ENCODE peak calls at places on chromosomes 2 and 18, in eight cellular contexts. One of them, this sample, is unnamed.

GRCh38 chr2:63015389-63015788 is 35.2 kb upstream of the OTX1 start:
- DNase-seq in small intestine: no peak
- DNase-seq in OCI-LY7: no peak
- DNase-seq in hepatocyte: no peak
- DNase-seq in AG04449: no peak
- DNase-seq in transverse colon: no peak
- DNase-seq in pancreas: no peak
- DNase-seq in psoas muscle: no peak
- DNase-seq in this sample: no peak

GRCh38 chr2:236667526-236667925 is 97.9 kb downstream of the ACKR3 start:
- DNase-seq in small intestine: no peak
- DNase-seq in OCI-LY7: no peak
- DNase-seq in hepatocyte: no peak
- DNase-seq in AG04449: no peak
- DNase-seq in transverse colon: no peak
- DNase-seq in pancreas: no peak
- DNase-seq in psoas muscle: no peak
- DNase-seq in this sample: no peak

GRCh38 chr18:58109251-58109650 is 65.2 kb downstream of the NEDD4L start:
- DNase-seq in small intestine: no peak
- DNase-seq in OCI-LY7: no peak
- DNase-seq in hepatocyte: no peak
- DNase-seq in AG04449: no peak
- DNase-seq in transverse colon: no peak
- DNase-seq in pancreas: no peak
- DNase-seq in psoas muscle: no peak
- DNase-seq in this sample: no peak

GRCh38 chr2:12110074-12110473 is 363.6 kb downstream of the LPIN1 start:
- DNase-seq in small intestine: no peak
- DNase-seq in OCI-LY7: no peak
- DNase-seq in hepatocyte: no peak
- DNase-seq in AG04449: no peak
- DNase-seq in transverse colon: no peak
- DNase-seq in pancreas: no peak
- DNase-seq in psoas muscle: no peak
- DNase-seq in this sample: no peak

GRCh38 chr2:181575650-181576025 is 81.3 kb downstream of the CERKL start:
- DNase-seq in small intestine: peak; percentile 37
- DNase-seq in OCI-LY7: no peak
- DNase-seq in hepatocyte: no peak
- DNase-seq in AG04449: no peak
- DNase-seq in transverse colon: no peak
- DNase-seq in pancreas: no peak
- DNase-seq in psoas muscle: no peak
- DNase-seq in this sample: no peak

GRCh38 chr2:219027511-219028055 is 13.7 kb downstream of the CFAP65 start:
- DNase-seq in small intestine: no peak
- DNase-seq in OCI-LY7: no peak
- DNase-seq in hepatocyte: no peak
- DNase-seq in AG04449: no peak
- DNase-seq in transverse colon: no peak
- DNase-seq in pancreas: no peak
- DNase-seq in psoas muscle: no peak
- DNase-seq in this sample: no peak

GRCh38 chr18:3457261-3457724 is 7.3 kb downstream of the TGIF1 start:
- DNase-seq in small intestine: peak; percentile 42
- DNase-seq in OCI-LY7: no peak
- DNase-seq in hepatocyte: no peak
- DNase-seq in AG04449: no peak
- DNase-seq in transverse colon: peak; percentile 57
- DNase-seq in pancreas: no peak
- DNase-seq in psoas muscle: no peak
- DNase-seq in this sample: no peak

GRCh38 chr18:11245889-11246288 is 96.5 kb upstream of the PIEZO2 start:
- DNase-seq in small intestine: no peak
- DNase-seq in OCI-LY7: no peak
- DNase-seq in hepatocyte: peak; percentile 30
- DNase-seq in AG04449: no peak
- DNase-seq in transverse colon: no peak
- DNase-seq in pancreas: no peak
- DNase-seq in psoas muscle: no peak
- DNase-seq in this sample: no peak

GRCh38 chr2:114642988-114643553 is 200.6 kb downstream of the DPP10 start:
- DNase-seq in small intestine: no peak
- DNase-seq in OCI-LY7: no peak
- DNase-seq in hepatocyte: no peak
- DNase-seq in AG04449: no peak
- DNase-seq in transverse colon: no peak
- DNase-seq in pancreas: no peak
- DNase-seq in psoas muscle: no peak
- DNase-seq in this sample: no peak

GRCh38 chr2:118936936-118937335 is 5.1 kb upstream of the MARCO start:
- DNase-seq in small intestine: no peak
- DNase-seq in OCI-LY7: no peak
- DNase-seq in hepatocyte: no peak
- DNase-seq in AG04449: no peak
- DNase-seq in transverse colon: no peak
- DNase-seq in pancreas: no peak
- DNase-seq in psoas muscle: no peak
- DNase-seq in this sample: no peak

GRCh38 chr2:67039058-67039457 is 358.1 kb upstream of the ETAA1 start:
- DNase-seq in small intestine: no peak
- DNase-seq in OCI-LY7: no peak
- DNase-seq in hepatocyte: no peak
- DNase-seq in AG04449: no peak
- DNase-seq in transverse colon: no peak
- DNase-seq in pancreas: no peak
- DNase-seq in psoas muscle: no peak
- DNase-seq in this sample: no peak

GRCh38 chr2:67036446-67036845 is 360.7 kb upstream of the ETAA1 start:
- DNase-seq in small intestine: no peak
- DNase-seq in OCI-LY7: no peak
- DNase-seq in hepatocyte: no peak
- DNase-seq in AG04449: no peak
- DNase-seq in transverse colon: no peak
- DNase-seq in pancreas: no peak
- DNase-seq in psoas muscle: no peak
- DNase-seq in this sample: no peak

GRCh38 chr2:67039701-67040100 is 357.4 kb upstream of the ETAA1 start:
- DNase-seq in small intestine: no peak
- DNase-seq in OCI-LY7: no peak
- DNase-seq in hepatocyte: no peak
- DNase-seq in AG04449: no peak
- DNase-seq in transverse colon: no peak
- DNase-seq in pancreas: no peak
- DNase-seq in psoas muscle: no peak
- DNase-seq in this sample: no peak

GRCh38 chr2:67038195-67038594 is 358.9 kb upstream of the ETAA1 start:
- DNase-seq in small intestine: no peak
- DNase-seq in OCI-LY7: no peak
- DNase-seq in hepatocyte: no peak
- DNase-seq in AG04449: no peak
- DNase-seq in transverse colon: no peak
- DNase-seq in pancreas: no peak
- DNase-seq in psoas muscle: no peak
- DNase-seq in this sample: no peak

DNA sequence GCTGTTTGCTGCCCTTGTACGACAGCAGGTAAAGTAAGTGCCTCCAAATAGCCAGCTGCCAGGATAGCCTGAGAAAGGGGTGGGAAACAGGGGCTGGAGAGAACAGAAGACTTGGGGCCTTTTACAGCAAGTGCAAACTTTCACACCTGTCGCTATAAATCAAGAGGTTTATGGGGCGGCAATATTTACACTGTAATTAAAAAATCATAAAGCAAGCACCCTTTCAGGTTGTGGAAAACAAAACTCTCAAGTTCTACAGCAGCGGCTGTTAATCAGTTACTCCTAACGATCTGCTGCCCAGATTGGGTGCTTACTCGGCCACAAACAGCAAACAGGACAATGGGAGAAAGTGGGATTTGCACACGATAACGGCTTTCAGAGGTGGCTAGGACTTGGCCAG is 359.5 kb upstream of the ETAA1 start:
- DNase-seq in small intestine: peak; percentile 69
- DNase-seq in OCI-LY7: no peak
- DNase-seq in hepatocyte: peak; percentile 53
- DNase-seq in AG04449: no peak
- DNase-seq in transverse colon: no peak
- DNase-seq in pancreas: no peak
- DNase-seq in psoas muscle: no peak
- DNase-seq in this sample: no peak
- H3K4me3 ChIP-seq in small intestine: no peak overlapping the region
- H3K4me3 ChIP-seq in OCI-LY7: no peak overlapping the region
- H3K4me3 ChIP-seq in hepatocyte: no peak overlapping the region
- H3K4me3 ChIP-seq in AG04449: no peak overlapping the region
- H3K4me3 ChIP-seq in transverse colon: no peak overlapping the region
- H3K4me3 ChIP-seq in pancreas: no peak overlapping the region
- H3K4me3 ChIP-seq in psoas muscle: no peak overlapping the region
- H3K4me3 ChIP-seq in this sample: no peak overlapping the region

DNA sequence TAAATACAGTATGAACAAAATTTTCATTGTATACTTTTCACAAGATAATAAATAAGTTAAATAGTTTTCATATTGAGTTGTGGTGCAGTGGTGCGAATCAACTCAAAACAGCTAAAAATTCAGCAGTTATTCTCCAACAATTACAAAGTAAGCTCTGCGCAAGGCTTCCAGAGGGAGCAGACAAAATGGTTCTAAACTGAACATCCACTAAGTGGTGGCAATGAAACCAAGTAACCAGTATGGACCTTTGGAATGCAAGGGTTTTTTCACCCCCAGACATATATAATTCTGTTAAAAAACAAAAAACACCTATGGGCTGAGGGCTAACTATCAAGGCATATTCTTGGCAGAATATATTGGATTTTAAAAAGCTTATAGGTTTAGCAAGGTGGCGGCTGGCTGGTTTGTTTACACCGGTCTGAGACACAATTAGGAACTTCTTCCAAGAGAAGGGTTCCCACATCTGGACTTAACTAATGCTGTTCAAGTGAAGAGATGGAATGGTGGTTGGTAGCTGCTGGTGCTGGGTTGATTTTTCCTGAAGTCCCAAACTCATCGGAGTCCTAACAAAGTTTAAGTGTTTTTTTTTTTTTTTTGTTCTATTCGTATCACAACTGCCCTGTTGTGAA is 2.9 kb downstream of the ZFP36L2 start:
- DNase-seq in small intestine: peak; percentile 43
- DNase-seq in OCI-LY7: no peak
- DNase-seq in hepatocyte: peak; percentile 44
- DNase-seq in AG04449: no peak
- DNase-seq in transverse colon: no peak
- DNase-seq in pancreas: no peak
- DNase-seq in psoas muscle: no peak
- DNase-seq in this sample: peak; percentile 52
- H3K4me3 ChIP-seq in small intestine: peak overlapping the region; percentile 92
- H3K4me3 ChIP-seq in OCI-LY7: peak overlapping the region; percentile 89
- H3K4me3 ChIP-seq in hepatocyte: peak overlapping the region; percentile 69
- H3K4me3 ChIP-seq in AG04449: peak overlapping the region; percentile 86
- H3K4me3 ChIP-seq in transverse colon: peak overlapping the region; percentile 85
- H3K4me3 ChIP-seq in pancreas: peak overlapping the region; percentile 96
- H3K4me3 ChIP-seq in psoas muscle: peak overlapping the region; percentile 75
- H3K4me3 ChIP-seq in this sample: peak overlapping the region; percentile 78

DNA sequence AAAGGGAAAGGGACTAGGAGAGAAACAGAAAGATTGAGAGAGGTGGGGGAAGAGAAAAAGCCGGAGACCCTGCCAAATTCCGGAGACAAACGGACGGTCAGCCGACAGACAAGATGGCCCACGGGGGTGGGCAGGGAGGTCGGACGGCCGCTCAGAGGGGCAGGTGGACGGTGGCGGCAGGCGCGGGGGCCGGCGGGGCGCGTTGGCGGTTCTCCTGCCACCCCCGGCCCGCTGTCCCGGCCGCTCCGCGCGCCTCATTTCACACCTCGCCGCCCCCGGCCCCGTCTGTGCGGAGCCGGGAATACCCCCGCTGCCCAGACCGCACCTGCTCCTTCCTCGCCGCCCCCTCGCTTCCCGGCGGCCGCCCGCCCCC is 935 bp downstream of the SLC30A3 start:
- DNase-seq in small intestine: no peak
- DNase-seq in OCI-LY7: no peak
- DNase-seq in hepatocyte: no peak
- DNase-seq in AG04449: no peak
- DNase-seq in transverse colon: no peak
- DNase-seq in pancreas: peak; percentile 56
- DNase-seq in psoas muscle: no peak
- DNase-seq in this sample: no peak
- H3K4me3 ChIP-seq in small intestine: no peak overlapping the region
- H3K4me3 ChIP-seq in OCI-LY7: peak overlapping the region; percentile 90
- H3K4me3 ChIP-seq in hepatocyte: no peak overlapping the region
- H3K4me3 ChIP-seq in AG04449: no peak overlapping the region
- H3K4me3 ChIP-seq in transverse colon: peak overlapping the region; percentile 26
- H3K4me3 ChIP-seq in pancreas: no peak overlapping the region
- H3K4me3 ChIP-seq in psoas muscle: peak overlapping the region; percentile 71
- H3K4me3 ChIP-seq in this sample: no peak overlapping the region

GRCh38 chr2:10846110-10846861 is 33.7 kb upstream of the PDIA6 start:
- DNase-seq in small intestine: no peak
- DNase-seq in OCI-LY7: no peak
- DNase-seq in hepatocyte: no peak
- DNase-seq in AG04449: no peak
- DNase-seq in transverse colon: no peak
- DNase-seq in pancreas: no peak
- DNase-seq in psoas muscle: no peak
- DNase-seq in this sample: no peak
- H3K4me3 ChIP-seq in small intestine: no peak overlapping the region
- H3K4me3 ChIP-seq in OCI-LY7: no peak overlapping the region
- H3K4me3 ChIP-seq in hepatocyte: no peak overlapping the region
- H3K4me3 ChIP-seq in AG04449: no peak overlapping the region
- H3K4me3 ChIP-seq in transverse colon: no peak overlapping the region
- H3K4me3 ChIP-seq in pancreas: no peak overlapping the region
- H3K4me3 ChIP-seq in psoas muscle: no peak overlapping the region
- H3K4me3 ChIP-seq in this sample: no peak overlapping the region

This sample was measured in fibroblast of pulmonary artery.